ENCODE peak calls at places on chromosomes 7 and 10, in four cellular contexts. W is fibroblast of mammary gland, F is progenitor cell of endocrine pancreas, N is cardiac muscle cell. R is an unnamed sample.
A peak's percentile ranks its signal among the peaks of the same experiment; 100 is the strongest.

GRCh38 chr7:70598976-70599375 is 533.0 kb upstream of the GALNT17 start:
- DNase-seq in W (peak; percentile 65), F (no peak), N (peak; percentile 27), R (no peak)

GRCh38 chr7:734214-734613 is 7.1 kb upstream of the PRKAR1B start:
- DNase-seq in W (no peak), F (no peak), N (no peak), R (no peak)

GRCh38 chr10:124917939-124918830 is 23.7 kb upstream of the ZRANB1 start:
- DNase-seq in W (peak; percentile 86), F (no peak), N (peak; percentile 77), R (no peak)

GRCh38 chr7:55326079-55326847 is 38.9 kb upstream of the LANCL2 start:
- DNase-seq in W (peak; percentile 54), F (no peak), N (no peak), R (no peak)

GRCh38 chr7:157017149-157017548 is 6.7 kb upstream of the MNX1 start:
- DNase-seq in W (no peak), F (no peak), N (no peak), R (peak; percentile 71)

GRCh38 chr10:86674912-86675311 is 6.6 kb downstream of the LDB3 start:
- DNase-seq in W (no peak), F (no peak), N (no peak), R (no peak)

GRCh38 chr7:74013539-74014272 is 14.3 kb upstream of the ELN start:
- DNase-seq in W (no peak), F (no peak), N (no peak), R (no peak)

GRCh38 chr7:94003446-94004023 is 620 bp downstream of the BET1 start:
- DNase-seq in W (peak; percentile 40), F (no peak), N (peak; percentile 25), R (no peak)

GRCh38 chr7:4993471-4993870 is 34.5 kb upstream of the MMD2 start:
- DNase-seq in W (no peak), F (no peak), N (no peak), R (no peak)

GRCh38 chr10:66828957-66829356 is 96.9 kb upstream of the LRRTM3 start:
- DNase-seq in W (no peak), F (no peak), N (no peak), R (no peak)

GRCh38 chr10:42952358-42952757 is 124.5 kb upstream of the RET start:
- DNase-seq in W (no peak), F (peak; percentile 29), N (no peak), R (peak; percentile 86)

GRCh38 chr10:36533316-36533715 is 592.1 kb upstream of the ANKRD30A start:
- DNase-seq in W (no peak), F (no peak), N (no peak), R (no peak)

GRCh38 chr10:126921974-126922525 is 16.8 kb downstream of the DOCK1 start:
- DNase-seq in W (peak; percentile 74), F (no peak), N (peak; percentile 76), R (no peak)

GRCh38 chr10:132054564-132054963 is 11.2 kb upstream of the JAKMIP3 start:
- DNase-seq in W (no peak), F (peak; percentile 56), N (no peak), R (peak; percentile 67)

GRCh38 chr10:84076540-84077195 is 62.6 kb upstream of the GHITM start:
- DNase-seq in W (peak; percentile 53), F (no peak), N (peak; percentile 79), R (no peak)

GRCh38 chr7:25985196-25985595 is 166.8 kb upstream of the NFE2L3 start:
- DNase-seq in W (no peak), F (no peak), N (no peak), R (no peak)

GRCh38 chr10:30786906-30787305 is 157.4 kb upstream of the LYZL2 start:
- DNase-seq in W (no peak), F (no peak), N (no peak), R (no peak)

GRCh38 chr10:30793093-30793492 is 163.5 kb upstream of the LYZL2 start:
- DNase-seq in W (no peak), F (no peak), N (no peak), R (no peak)

GRCh38 chr10:30788307-30788706 is 158.8 kb upstream of the LYZL2 start:
- DNase-seq in W (peak; percentile 70), F (no peak), N (peak; percentile 37), R (no peak)

GRCh38 chr10:30792025-30792424 is 162.5 kb upstream of the LYZL2 start:
- DNase-seq in W (no peak), F (no peak), N (no peak), R (no peak)

GRCh38 chr10:30791197-30791611 is 161.7 kb upstream of the LYZL2 start:
- DNase-seq in W (peak; percentile 62), F (no peak), N (no peak), R (no peak)
- TF ChIP-seq CTCF in W (no peak), F (no peak), N (no peak), R (no peak)

DNA sequence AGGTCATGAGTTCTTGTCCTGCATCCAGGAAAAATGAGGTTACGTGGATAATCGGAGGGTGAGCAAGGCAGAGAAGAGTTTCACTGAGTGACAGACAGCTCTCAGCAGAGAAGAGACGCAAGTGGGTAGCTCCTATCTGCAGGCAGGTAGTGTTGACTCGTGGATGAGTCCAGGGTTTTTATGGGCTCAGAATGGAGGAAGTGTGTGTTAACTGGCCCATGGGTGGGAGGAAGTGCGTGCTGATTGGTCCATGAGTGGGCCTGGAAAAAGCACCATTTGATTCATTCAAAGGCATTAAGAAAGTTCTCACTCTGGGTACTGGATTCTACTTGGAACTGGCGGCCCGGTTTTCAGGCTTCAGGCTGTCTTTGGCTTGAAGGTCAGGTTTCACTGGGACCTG is 4.8 kb upstream of the DMTF1 start:
- DNase-seq in W (no peak), F (no peak), N (no peak), R (no peak)
- TF ChIP-seq CTCF in W (no peak), F (no peak), N (no peak), R (no peak)

GRCh38 chr10:118820326-118821116 is 65.8 kb upstream of the CACUL1 start:
- DNase-seq in W (no peak), F (no peak), N (no peak), R (no peak)

GRCh38 chr10:118817328-118818068 is 62.7 kb upstream of the CACUL1 start:
- DNase-seq in W (no peak), F (no peak), N (no peak), R (no peak)

GRCh38 chr10:118812393-118812740 is 57.6 kb upstream of the CACUL1 start:
- DNase-seq in W (no peak), F (no peak), N (peak; percentile 32), R (no peak)

GRCh38 chr10:118818621-118819221 is 64.0 kb upstream of the CACUL1 start:
- DNase-seq in W (no peak), F (no peak), N (no peak), R (no peak)

DNA sequence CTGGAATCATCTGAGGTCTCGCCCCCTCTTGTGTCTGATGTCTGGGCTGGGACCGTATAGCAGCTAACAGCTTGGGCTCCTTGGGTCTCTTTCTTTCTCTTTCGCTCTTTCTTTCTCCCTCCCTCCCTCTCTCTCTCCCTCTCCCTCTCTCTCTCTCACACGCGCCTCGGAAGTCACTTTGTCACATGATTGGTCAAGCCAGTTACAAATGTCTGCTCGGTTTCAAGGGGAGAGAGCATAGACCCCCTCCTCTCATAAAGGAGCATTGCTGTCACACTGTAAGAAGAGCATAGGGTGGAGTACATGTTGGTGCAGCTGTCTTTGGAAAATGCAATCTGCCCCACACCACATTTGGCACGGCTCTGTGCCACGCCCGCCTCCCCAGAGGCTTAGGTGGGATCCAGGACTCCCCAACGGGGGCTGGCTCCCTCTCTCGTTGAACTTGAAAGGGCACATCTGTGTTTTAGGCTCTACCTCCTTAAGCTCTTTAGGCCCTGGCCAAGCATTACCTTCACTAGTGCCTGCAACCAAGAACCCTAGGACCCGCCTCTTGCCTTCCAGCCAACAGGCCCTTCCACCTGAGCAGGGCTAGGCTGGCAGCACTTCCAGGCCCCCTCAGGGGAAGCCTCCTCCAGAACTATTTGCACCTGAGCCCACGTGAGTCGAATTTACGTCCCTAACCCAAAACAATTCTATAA is 61.9 kb upstream of the CACUL1 start:
- DNase-seq in W (no peak), F (no peak), N (no peak), R (no peak)
- TF ChIP-seq CTCF in W (no peak), F (no peak), N (no peak), R (no peak)

GRCh38 chr10:48523820-48524758 is 80.8 kb downstream of the ARHGAP22 start:
- DNase-seq in W (no peak), F (peak; percentile 41), N (peak; percentile 33), R (no peak)
- TF ChIP-seq CTCF in W (no peak), F (peak; percentile 74), N (peak; percentile 67), R (peak; percentile 85)

R was measured in chondrocyte.